ENCODE peak calls at places on chromosomes 6 and 20, in ten cellular contexts. One of them, this sample, is unnamed.

GRCh38 chr20:53284141-53285055 is 309.2 kb downstream of the ZNF217 start:
- DNase-seq in H7: no peak
- DNase-seq in small intestine: no peak
- DNase-seq in GM12864: no peak
- DNase-seq in fibroblast of lung: no peak
- DNase-seq in left lung: no peak
- DNase-seq in tibial artery: no peak
- DNase-seq in heart right ventricle: no peak
- DNase-seq in cardiac muscle cell: no peak
- DNase-seq in AG10803: no peak
- DNase-seq in this sample: no peak

GRCh38 chr6:143258945-143259344 is 191.6 kb downstream of the ADAT2 start:
- DNase-seq in H7: no peak
- DNase-seq in small intestine: no peak
- DNase-seq in GM12864: no peak
- DNase-seq in fibroblast of lung: no peak
- DNase-seq in left lung: no peak
- DNase-seq in tibial artery: no peak
- DNase-seq in heart right ventricle: no peak
- DNase-seq in cardiac muscle cell: no peak
- DNase-seq in AG10803: no peak
- DNase-seq in this sample: no peak

GRCh38 chr6:139846538-139847321 is 472.3 kb upstream of the CITED2 start:
- DNase-seq in H7: peak
- DNase-seq in small intestine: peak
- DNase-seq in GM12864: no peak
- DNase-seq in fibroblast of lung: no peak
- DNase-seq in left lung: peak
- DNase-seq in tibial artery: no peak
- DNase-seq in heart right ventricle: peak
- DNase-seq in cardiac muscle cell: no peak
- DNase-seq in AG10803: no peak
- DNase-seq in this sample: no peak

GRCh38 chr6:34531580-34532201 is 24.4 kb downstream of the SPDEF start:
- DNase-seq in H7: peak
- DNase-seq in small intestine: no peak
- DNase-seq in GM12864: no peak
- DNase-seq in fibroblast of lung: peak
- DNase-seq in left lung: no peak
- DNase-seq in tibial artery: peak
- DNase-seq in heart right ventricle: peak
- DNase-seq in cardiac muscle cell: peak
- DNase-seq in AG10803: peak
- DNase-seq in this sample: no peak

GRCh38 chr20:25320035-25320800 is 70.4 kb downstream of the ABHD12 start:
- DNase-seq in H7: peak
- DNase-seq in small intestine: no peak
- DNase-seq in GM12864: no peak
- DNase-seq in fibroblast of lung: no peak
- DNase-seq in left lung: no peak
- DNase-seq in tibial artery: peak
- DNase-seq in heart right ventricle: no peak
- DNase-seq in cardiac muscle cell: no peak
- DNase-seq in AG10803: no peak
- DNase-seq in this sample: no peak

GRCh38 chr6:43129434-43130194 is 41.5 kb upstream of the SRF start:
- DNase-seq in H7: peak
- DNase-seq in small intestine: peak
- DNase-seq in GM12864: no peak
- DNase-seq in fibroblast of lung: peak
- DNase-seq in left lung: no peak
- DNase-seq in tibial artery: no peak
- DNase-seq in heart right ventricle: no peak
- DNase-seq in cardiac muscle cell: peak
- DNase-seq in AG10803: peak
- DNase-seq in this sample: no peak

GRCh38 chr20:32743237-32744112 is at the start of gene COMMD7:
- DNase-seq in H7: peak
- DNase-seq in small intestine: peak
- DNase-seq in GM12864: peak
- DNase-seq in fibroblast of lung: peak
- DNase-seq in left lung: peak
- DNase-seq in tibial artery: peak
- DNase-seq in heart right ventricle: peak
- DNase-seq in cardiac muscle cell: peak
- DNase-seq in AG10803: peak
- DNase-seq in this sample: peak

GRCh38 chr20:21520702-21521595 is 7.1 kb upstream of the NKX2-2 start:
- DNase-seq in H7: peak
- DNase-seq in small intestine: no peak
- DNase-seq in GM12864: no peak
- DNase-seq in fibroblast of lung: peak
- DNase-seq in left lung: no peak
- DNase-seq in tibial artery: no peak
- DNase-seq in heart right ventricle: no peak
- DNase-seq in cardiac muscle cell: peak
- DNase-seq in AG10803: peak
- DNase-seq in this sample: no peak

GRCh38 chr20:48025061-48025515 is 239.8 kb upstream of the SULF2 start:
- DNase-seq in H7: peak
- DNase-seq in small intestine: no peak
- DNase-seq in GM12864: no peak
- DNase-seq in fibroblast of lung: peak
- DNase-seq in left lung: peak
- DNase-seq in tibial artery: no peak
- DNase-seq in heart right ventricle: peak
- DNase-seq in cardiac muscle cell: peak
- DNase-seq in AG10803: peak
- DNase-seq in this sample: peak
- H3K4me3 ChIP-seq in H7: no peak
- H3K4me3 ChIP-seq in small intestine: no peak
- H3K4me3 ChIP-seq in GM12864: no peak
- H3K4me3 ChIP-seq in fibroblast of lung: no peak
- H3K4me3 ChIP-seq in left lung: no peak
- H3K4me3 ChIP-seq in tibial artery: no peak
- H3K4me3 ChIP-seq in heart right ventricle: no peak
- H3K4me3 ChIP-seq in cardiac muscle cell: no peak
- H3K4me3 ChIP-seq in AG10803: peak
- H3K4me3 ChIP-seq in this sample: no peak

GRCh38 chr20:57397693-57398108 is 6.5 kb downstream of the RBM38 start:
- DNase-seq in H7: no peak
- DNase-seq in small intestine: peak
- DNase-seq in GM12864: no peak
- DNase-seq in fibroblast of lung: no peak
- DNase-seq in left lung: no peak
- DNase-seq in tibial artery: no peak
- DNase-seq in heart right ventricle: no peak
- DNase-seq in cardiac muscle cell: no peak
- DNase-seq in AG10803: no peak
- DNase-seq in this sample: no peak

GRCh38 chr20:57396212-57396611 is 5.0 kb downstream of the RBM38 start:
- DNase-seq in H7: no peak
- DNase-seq in small intestine: no peak
- DNase-seq in GM12864: no peak
- DNase-seq in fibroblast of lung: no peak
- DNase-seq in left lung: no peak
- DNase-seq in tibial artery: no peak
- DNase-seq in heart right ventricle: no peak
- DNase-seq in cardiac muscle cell: no peak
- DNase-seq in AG10803: no peak
- DNase-seq in this sample: no peak

GRCh38 chr20:57397004-57397692 is 6.0 kb downstream of the RBM38 start:
- DNase-seq in H7: no peak
- DNase-seq in small intestine: no peak
- DNase-seq in GM12864: no peak
- DNase-seq in fibroblast of lung: peak
- DNase-seq in left lung: no peak
- DNase-seq in tibial artery: no peak
- DNase-seq in heart right ventricle: no peak
- DNase-seq in cardiac muscle cell: no peak
- DNase-seq in AG10803: no peak
- DNase-seq in this sample: no peak

GRCh38 chr20:57395111-57395959 is 4.1 kb downstream of the RBM38 start:
- DNase-seq in H7: peak
- DNase-seq in small intestine: no peak
- DNase-seq in GM12864: no peak
- DNase-seq in fibroblast of lung: peak
- DNase-seq in left lung: no peak
- DNase-seq in tibial artery: peak
- DNase-seq in heart right ventricle: peak
- DNase-seq in cardiac muscle cell: peak
- DNase-seq in AG10803: peak
- DNase-seq in this sample: no peak

GRCh38 chr20:57396638-57397003 is 5.4 kb downstream of the RBM38 start:
- DNase-seq in H7: no peak
- DNase-seq in small intestine: no peak
- DNase-seq in GM12864: no peak
- DNase-seq in fibroblast of lung: no peak
- DNase-seq in left lung: no peak
- DNase-seq in tibial artery: no peak
- DNase-seq in heart right ventricle: no peak
- DNase-seq in cardiac muscle cell: no peak
- DNase-seq in AG10803: no peak
- DNase-seq in this sample: no peak
- H3K4me3 ChIP-seq in H7: no peak
- H3K4me3 ChIP-seq in small intestine: no peak
- H3K4me3 ChIP-seq in GM12864: peak
- H3K4me3 ChIP-seq in fibroblast of lung: no peak
- H3K4me3 ChIP-seq in left lung: no peak
- H3K4me3 ChIP-seq in tibial artery: no peak
- H3K4me3 ChIP-seq in heart right ventricle: no peak
- H3K4me3 ChIP-seq in cardiac muscle cell: no peak
- H3K4me3 ChIP-seq in AG10803: no peak
- H3K4me3 ChIP-seq in this sample: no peak

GRCh38 chr20:38616457-38616856 is 14.8 kb downstream of the ARHGAP40 start:
- DNase-seq in H7: no peak
- DNase-seq in small intestine: no peak
- DNase-seq in GM12864: no peak
- DNase-seq in fibroblast of lung: no peak
- DNase-seq in left lung: no peak
- DNase-seq in tibial artery: no peak
- DNase-seq in heart right ventricle: no peak
- DNase-seq in cardiac muscle cell: no peak
- DNase-seq in AG10803: no peak
- DNase-seq in this sample: no peak

GRCh38 chr20:38612921-38613320 is 11.3 kb downstream of the ARHGAP40 start:
- DNase-seq in H7: peak
- DNase-seq in small intestine: no peak
- DNase-seq in GM12864: no peak
- DNase-seq in fibroblast of lung: no peak
- DNase-seq in left lung: no peak
- DNase-seq in tibial artery: no peak
- DNase-seq in heart right ventricle: no peak
- DNase-seq in cardiac muscle cell: no peak
- DNase-seq in AG10803: no peak
- DNase-seq in this sample: no peak

GRCh38 chr20:38617830-38618196 is 16.2 kb downstream of the ARHGAP40 start:
- DNase-seq in H7: no peak
- DNase-seq in small intestine: no peak
- DNase-seq in GM12864: no peak
- DNase-seq in fibroblast of lung: no peak
- DNase-seq in left lung: no peak
- DNase-seq in tibial artery: no peak
- DNase-seq in heart right ventricle: no peak
- DNase-seq in cardiac muscle cell: no peak
- DNase-seq in AG10803: no peak
- DNase-seq in this sample: no peak

GRCh38 chr20:38617011-38617829 is 15.6 kb downstream of the ARHGAP40 start:
- DNase-seq in H7: peak
- DNase-seq in small intestine: no peak
- DNase-seq in GM12864: no peak
- DNase-seq in fibroblast of lung: peak
- DNase-seq in left lung: no peak
- DNase-seq in tibial artery: no peak
- DNase-seq in heart right ventricle: no peak
- DNase-seq in cardiac muscle cell: peak
- DNase-seq in AG10803: peak
- DNase-seq in this sample: no peak

DNA sequence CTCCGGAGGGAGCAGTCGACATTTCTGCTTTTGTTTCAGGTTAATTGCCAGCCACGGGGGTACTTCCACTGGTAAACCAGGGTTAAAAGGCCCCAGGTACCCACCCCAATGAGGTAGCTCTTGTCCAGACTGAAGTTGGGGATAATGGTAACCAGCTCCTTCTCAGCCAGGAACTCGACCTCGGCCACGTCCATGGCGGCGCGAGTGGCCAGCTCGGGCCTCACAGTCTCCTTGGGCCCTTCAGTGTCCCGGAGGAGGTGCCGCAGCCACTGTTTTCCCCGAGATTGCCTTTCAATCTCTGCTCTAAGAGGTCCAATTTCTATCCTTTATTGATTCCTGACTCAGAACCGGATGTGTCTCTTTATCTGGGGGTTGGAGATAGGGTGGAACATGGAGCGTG is 13.7 kb downstream of the ARHGAP40 start:
- DNase-seq in H7: no peak
- DNase-seq in small intestine: no peak
- DNase-seq in GM12864: no peak
- DNase-seq in fibroblast of lung: no peak
- DNase-seq in left lung: no peak
- DNase-seq in tibial artery: no peak
- DNase-seq in heart right ventricle: no peak
- DNase-seq in cardiac muscle cell: no peak
- DNase-seq in AG10803: no peak
- DNase-seq in this sample: no peak
- H3K4me3 ChIP-seq in H7: no peak
- H3K4me3 ChIP-seq in small intestine: no peak
- H3K4me3 ChIP-seq in GM12864: no peak
- H3K4me3 ChIP-seq in fibroblast of lung: no peak
- H3K4me3 ChIP-seq in left lung: no peak
- H3K4me3 ChIP-seq in tibial artery: no peak
- H3K4me3 ChIP-seq in heart right ventricle: no peak
- H3K4me3 ChIP-seq in cardiac muscle cell: no peak
- H3K4me3 ChIP-seq in AG10803: no peak
- H3K4me3 ChIP-seq in this sample: no peak

GRCh38 chr6:68559052-68559451 is 76.0 kb upstream of the ADGRB3 start:
- DNase-seq in H7: no peak
- DNase-seq in small intestine: no peak
- DNase-seq in GM12864: no peak
- DNase-seq in fibroblast of lung: no peak
- DNase-seq in left lung: no peak
- DNase-seq in tibial artery: no peak
- DNase-seq in heart right ventricle: no peak
- DNase-seq in cardiac muscle cell: no peak
- DNase-seq in AG10803: no peak
- DNase-seq in this sample: no peak
- H3K4me3 ChIP-seq in H7: no peak
- H3K4me3 ChIP-seq in small intestine: no peak
- H3K4me3 ChIP-seq in GM12864: no peak
- H3K4me3 ChIP-seq in fibroblast of lung: no peak
- H3K4me3 ChIP-seq in left lung: no peak
- H3K4me3 ChIP-seq in tibial artery: no peak
- H3K4me3 ChIP-seq in heart right ventricle: no peak
- H3K4me3 ChIP-seq in cardiac muscle cell: no peak
- H3K4me3 ChIP-seq in AG10803: no peak
- H3K4me3 ChIP-seq in this sample: no peak